ENCODE peak calls at places on chromosome 6, in six cellular contexts. T is mucosa of descending colon, S is MM.1S, R is lower leg skin, A is AG04450, N is lower lobe of right lung. P is an unnamed sample.

GRCh38 chr6:122696079-122696478 is 83.4 kb upstream of the FABP7 start:
- DNase-seq in T (no peak), S (no peak), R (no peak), A (peak), N (no peak), P (no peak)

GRCh38 chr6:70080443-70081062 is 214.2 kb downstream of the COL19A1 start:
- DNase-seq in T (no peak), S (no peak), R (no peak), A (no peak), N (no peak), P (no peak)

GRCh38 chr6:7727150-7727950 is 1.5 kb downstream of the BMP6 start:
- DNase-seq in T (no peak), S (peak), R (no peak), A (no peak), N (no peak), P (no peak)

GRCh38 chr6:114342086-114342825 is 567 bp downstream of the HS3ST5 start:
- DNase-seq in T (peak), S (peak), R (no peak), A (no peak), N (peak), P (no peak)

GRCh38 chr6:114049367-114049966 is 78.5 kb upstream of the HDAC2 start:
- DNase-seq in T (peak), S (peak), R (no peak), A (no peak), N (no peak), P (no peak)

GRCh38 chr6:91704531-91704930 is 1117.7 kb upstream of the MAP3K7 start:
- DNase-seq in T (no peak), S (no peak), R (no peak), A (no peak), N (no peak), P (no peak)

GRCh38 chr6:146770965-146771735 is 172.4 kb downstream of the ADGB start:
- DNase-seq in T (peak), S (no peak), R (peak), A (no peak), N (peak), P (no peak)

GRCh38 chr6:157291356-157291755 is 32.0 kb downstream of the TMEM242 start:
- DNase-seq in T (no peak), S (no peak), R (no peak), A (no peak), N (no peak), P (no peak)

GRCh38 chr6:89734526-89734925 is 85.1 kb downstream of the MDN1 start:
- DNase-seq in T (no peak), S (no peak), R (no peak), A (no peak), N (no peak), P (no peak)

GRCh38 chr6:32759669-32760068 is 3.7 kb downstream of the HLA-DQB2 start:
- DNase-seq in T (no peak), S (no peak), R (no peak), A (no peak), N (no peak), P (no peak)

GRCh38 chr6:155498370-155498769 is 42.7 kb upstream of the NOX3 start:
- DNase-seq in T (no peak), S (no peak), R (no peak), A (no peak), N (no peak), P (no peak)

GRCh38 chr6:12280458-12280857 is 9.7 kb upstream of the EDN1 start:
- DNase-seq in T (no peak), S (no peak), R (no peak), A (no peak), N (no peak), P (no peak)

GRCh38 chr6:150143521-150144293 is 863 bp downstream of the PPP1R14C start:
- DNase-seq in T (peak), S (no peak), R (no peak), A (no peak), N (peak), P (no peak)

GRCh38 chr6:163775313-163775712 is 360.8 kb downstream of the QKI start:
- DNase-seq in T (no peak), S (no peak), R (no peak), A (no peak), N (no peak), P (no peak)
- H3K4me3 ChIP-seq in T (no peak), S (no peak), R (no peak), A (no peak), N (no peak), P (no peak)

DNA sequence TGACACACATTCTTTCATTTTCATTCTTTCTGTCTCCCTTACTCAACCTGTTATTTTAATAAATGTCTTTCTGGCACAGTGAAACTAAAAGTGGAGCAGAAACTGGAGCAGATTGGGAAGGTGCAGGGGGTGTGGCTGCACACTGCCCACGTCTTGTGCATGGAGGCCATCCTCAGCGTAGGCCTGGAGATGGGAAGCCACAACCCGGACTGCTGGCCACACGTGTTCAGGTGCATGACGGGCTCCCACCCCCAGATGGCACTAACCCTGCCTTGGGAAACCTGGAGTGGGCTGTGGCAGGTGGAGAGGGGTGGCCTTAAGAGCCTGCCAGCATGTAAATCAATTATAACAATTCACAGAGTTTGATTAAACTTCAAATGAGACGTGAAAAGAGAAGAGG is 71.4 kb upstream of the PBOV1 start:
- DNase-seq in T (peak), S (peak), R (no peak), A (no peak), N (no peak), P (no peak)
- TF ChIP-seq CTCF in T (no peak), S (peak), R (no peak), A (no peak), N (peak), P (no peak)

GRCh38 chr6:28353981-28354676 is 4.4 kb downstream of the ZKSCAN3 start:
- DNase-seq in T (peak), S (no peak), R (no peak), A (no peak), N (peak), P (no peak)
- H3K4me3 ChIP-seq in T (no peak), S (no peak), R (no peak), A (no peak), N (peak), P (no peak)

GRCh38 chr6:43950206-43950605 is 177.0 kb downstream of the MRPL14 start:
- DNase-seq in T (no peak), S (no peak), R (peak), A (no peak), N (no peak), P (no peak)

GRCh38 chr6:43951756-43952675 is 175.2 kb downstream of the MRPL14 start:
- DNase-seq in T (no peak), S (no peak), R (no peak), A (no peak), N (no peak), P (no peak)

GRCh38 chr6:43952746-43953145 is 174.5 kb downstream of the MRPL14 start:
- DNase-seq in T (peak), S (no peak), R (no peak), A (no peak), N (no peak), P (no peak)

GRCh38 chr6:43950731-43951062 is 176.6 kb downstream of the MRPL14 start:
- DNase-seq in T (no peak), S (no peak), R (no peak), A (no peak), N (no peak), P (no peak)

GRCh38 chr6:43951063-43951755 is 176.0 kb downstream of the MRPL14 start:
- DNase-seq in T (peak), S (peak), R (peak), A (no peak), N (peak), P (no peak)
- TF ChIP-seq CTCF in T (peak), S (peak), R (no peak), A (peak), N (peak), P (peak)

GRCh38 chr6:99822741-99823512 is 171.1 kb downstream of the MCHR2 start:
- DNase-seq in T (peak), S (peak), R (no peak), A (peak), N (no peak), P (peak)
- H3K4me3 ChIP-seq in T (no peak), S (peak), R (no peak), A (no peak), N (no peak), P (no peak)

P was measured in AG09309.